ENCODE peak calls at places on chromosome 10, in five cellular contexts. G is NCI-H1092, C is GM04503, V is ovary, W is RWPE1. H is an unnamed sample.
A peak's percentile ranks its signal among the peaks of the same experiment; 100 is the strongest.

GRCh38 chr10:14137391-14137790 is 193.3 kb downstream of the FRMD4A start:
- DNase-seq in G (no peak), C (no peak), V (no peak), W (no peak), H (no peak)

GRCh38 chr10:13690281-13690825 is 103.6 kb downstream of the PRPF18 start:
- DNase-seq in G (no peak), C (no peak), V (no peak), W (peak; percentile 84), H (no peak)

GRCh38 chr10:19922236-19922963 is 106.2 kb downstream of the PLXDC2 start:
- DNase-seq in G (no peak), C (no peak), V (no peak), W (peak; percentile 11), H (no peak)

GRCh38 chr10:22086730-22087364 is 83.3 kb upstream of the DNAJC1 start:
- DNase-seq in G (peak; percentile 73), C (peak; percentile 39), V (peak; percentile 90), W (peak; percentile 56), H (peak; percentile 73)

GRCh38 chr10:30254926-30255325 is 94.2 kb downstream of the MTPAP start:
- DNase-seq in G (no peak), C (no peak), V (no peak), W (no peak), H (no peak)

GRCh38 chr10:123236122-123236521 is 81.9 kb downstream of the BUB3 start:
- DNase-seq in G (no peak), C (no peak), V (no peak), W (no peak), H (no peak)

GRCh38 chr10:88045544-88046415 is 182.4 kb downstream of the PTEN start:
- DNase-seq in G (no peak), C (no peak), V (no peak), W (no peak), H (no peak)

GRCh38 chr10:98246911-98247820 is 20.8 kb downstream of the LOXL4 start:
- DNase-seq in G (no peak), C (peak; percentile 35), V (no peak), W (no peak), H (no peak)

GRCh38 chr10:17348111-17349008 is 106.0 kb downstream of the ST8SIA6 start:
- DNase-seq in G (no peak), C (peak; percentile 63), V (peak; percentile 85), W (peak; percentile 96), H (no peak)

GRCh38 chr10:44395902-44396670 is 11.2 kb upstream of the CXCL12 start:
- DNase-seq in G (no peak), C (no peak), V (no peak), W (no peak), H (no peak)

GRCh38 chr10:11515596-11516418 is 95.6 kb downstream of the USP6NL start:
- DNase-seq in G (peak; percentile 6), C (no peak), V (no peak), W (peak; percentile 49), H (peak; percentile 39)

GRCh38 chr10:107687702-107688101 is 523.2 kb upstream of the SORCS1 start:
- DNase-seq in G (no peak), C (no peak), V (no peak), W (no peak), H (no peak)

GRCh38 chr10:33600381-33600780 is 265.9 kb upstream of the NRP1 start:
- DNase-seq in G (no peak), C (no peak), V (no peak), W (no peak), H (no peak)

GRCh38 chr10:89369142-89370105 is 8.4 kb upstream of the IFIT1B start:
- DNase-seq in G (no peak), C (no peak), V (no peak), W (peak; percentile 49), H (no peak)

GRCh38 chr10:72694476-72695369 is 2.8 kb downstream of the MCU start:
- DNase-seq in G (no peak), C (no peak), V (no peak), W (peak; percentile 38), H (no peak)

GRCh38 chr10:14712991-14713422 is 61.7 kb downstream of the FAM107B start:
- DNase-seq in G (no peak), C (no peak), V (no peak), W (no peak), H (no peak)

GRCh38 chr10:22737587-22737986 is 23.2 kb upstream of the PIP4K2A start:
- DNase-seq in G (no peak), C (no peak), V (no peak), W (peak; percentile 44), H (no peak)

GRCh38 chr10:21402606-21403083 is 122.8 kb downstream of the SKIDA1 start:
- DNase-seq in G (no peak), C (peak; percentile 16), V (no peak), W (no peak), H (no peak)

GRCh38 chr10:47037654-47038425 is 126.6 kb downstream of the PTPN20 start:
- DNase-seq in G (no peak), C (no peak), V (peak; percentile 17), W (no peak), H (no peak)

GRCh38 chr10:132616170-132616994 is 78.8 kb downstream of the INPP5A start:
- DNase-seq in G (no peak), C (no peak), V (no peak), W (no peak), H (no peak)

GRCh38 chr10:101321073-101321472 is 32.9 kb upstream of the BTRC start:
- DNase-seq in G (no peak), C (no peak), V (no peak), W (no peak), H (no peak)

H was measured in SHP77.